ENCODE peak calls at places on chromosomes 16 and 17, in eight cellular contexts. One of them, this sample, is unnamed.

GRCh38 chr17:4858880-4859260 is 25.7 kb downstream of the MINK1 start:
- DNase-seq in activated CD8-positive, alpha-beta T cell treated with anti-CD3 and anti-CD28 coated beads for 36 hours: no peak
- DNase-seq in adrenal gland: peak; percentile 84
- DNase-seq in transverse colon: peak; percentile 40
- DNase-seq in memory B cell: no peak
- DNase-seq in HCEC 1CT: no peak
- DNase-seq in activated CD4-positive, alpha-beta T cell treated with anti-CD3 and anti-CD28 coated beads for 24 hours: no peak
- DNase-seq in activated T-helper 1 cell treated with Interleukin-2 at 50 U/mL for 16 hours: no peak
- DNase-seq in this sample: peak; percentile 67

GRCh38 chr16:35188288-35189155 is 1729.1 kb downstream of the TP53TG3F start:
- DNase-seq in HCEC 1CT: no peak
- DNase-seq in activated CD4-positive, alpha-beta T cell treated with anti-CD3 and anti-CD28 coated beads for 24 hours: no peak
- DNase-seq in activated T-helper 1 cell treated with Interleukin-2 at 50 U/mL for 16 hours: no peak
- DNase-seq in activated CD8-positive, alpha-beta T cell treated with anti-CD3 and anti-CD28 coated beads for 36 hours: peak; percentile 3
- DNase-seq in transverse colon: no peak
- DNase-seq in memory B cell: no peak
- DNase-seq in adrenal gland: no peak
- DNase-seq in this sample: no peak

GRCh38 chr16:80285089-80285488 is 255.7 kb upstream of the DYNLRB2 start:
- DNase-seq in transverse colon: no peak
- DNase-seq in activated CD4-positive, alpha-beta T cell treated with anti-CD3 and anti-CD28 coated beads for 24 hours: no peak
- DNase-seq in adrenal gland: no peak
- DNase-seq in memory B cell: no peak
- DNase-seq in activated T-helper 1 cell treated with Interleukin-2 at 50 U/mL for 16 hours: no peak
- DNase-seq in activated CD8-positive, alpha-beta T cell treated with anti-CD3 and anti-CD28 coated beads for 36 hours: no peak
- DNase-seq in HCEC 1CT: peak; percentile 31
- DNase-seq in this sample: no peak

GRCh38 chr17:77553459-77554066 is 404.9 kb upstream of the TNRC6C start:
- DNase-seq in adrenal gland: no peak
- DNase-seq in activated CD8-positive, alpha-beta T cell treated with anti-CD3 and anti-CD28 coated beads for 36 hours: no peak
- DNase-seq in activated CD4-positive, alpha-beta T cell treated with anti-CD3 and anti-CD28 coated beads for 24 hours: no peak
- DNase-seq in memory B cell: no peak
- DNase-seq in transverse colon: no peak
- DNase-seq in HCEC 1CT: no peak
- DNase-seq in activated T-helper 1 cell treated with Interleukin-2 at 50 U/mL for 16 hours: no peak
- DNase-seq in this sample: no peak

GRCh38 chr16:83581082-83581481 is 226.7 kb upstream of the HSBP1 start:
- DNase-seq in HCEC 1CT: peak; percentile 51
- DNase-seq in activated CD8-positive, alpha-beta T cell treated with anti-CD3 and anti-CD28 coated beads for 36 hours: no peak
- DNase-seq in transverse colon: no peak
- DNase-seq in activated T-helper 1 cell treated with Interleukin-2 at 50 U/mL for 16 hours: no peak
- DNase-seq in memory B cell: no peak
- DNase-seq in adrenal gland: no peak
- DNase-seq in activated CD4-positive, alpha-beta T cell treated with anti-CD3 and anti-CD28 coated beads for 24 hours: no peak
- DNase-seq in this sample: no peak

GRCh38 chr16:8708546-8708945 is 34.1 kb downstream of the ABAT start:
- DNase-seq in adrenal gland: no peak
- DNase-seq in activated T-helper 1 cell treated with Interleukin-2 at 50 U/mL for 16 hours: no peak
- DNase-seq in HCEC 1CT: no peak
- DNase-seq in activated CD8-positive, alpha-beta T cell treated with anti-CD3 and anti-CD28 coated beads for 36 hours: no peak
- DNase-seq in memory B cell: no peak
- DNase-seq in transverse colon: no peak
- DNase-seq in activated CD4-positive, alpha-beta T cell treated with anti-CD3 and anti-CD28 coated beads for 24 hours: no peak
- DNase-seq in this sample: no peak

GRCh38 chr17:64423881-64424280 is 25.0 kb upstream of the MILR1 start:
- DNase-seq in activated CD4-positive, alpha-beta T cell treated with anti-CD3 and anti-CD28 coated beads for 24 hours: no peak
- DNase-seq in activated CD8-positive, alpha-beta T cell treated with anti-CD3 and anti-CD28 coated beads for 36 hours: no peak
- DNase-seq in memory B cell: no peak
- DNase-seq in HCEC 1CT: no peak
- DNase-seq in activated T-helper 1 cell treated with Interleukin-2 at 50 U/mL for 16 hours: no peak
- DNase-seq in transverse colon: no peak
- DNase-seq in adrenal gland: peak; percentile 7
- DNase-seq in this sample: no peak

GRCh38 chr16:4680673-4681470 is 12.5 kb upstream of the NUDT16L1 start:
- DNase-seq in HCEC 1CT: no peak
- DNase-seq in activated CD4-positive, alpha-beta T cell treated with anti-CD3 and anti-CD28 coated beads for 24 hours: no peak
- DNase-seq in adrenal gland: no peak
- DNase-seq in transverse colon: no peak
- DNase-seq in activated CD8-positive, alpha-beta T cell treated with anti-CD3 and anti-CD28 coated beads for 36 hours: no peak
- DNase-seq in memory B cell: no peak
- DNase-seq in activated T-helper 1 cell treated with Interleukin-2 at 50 U/mL for 16 hours: no peak
- DNase-seq in this sample: no peak

GRCh38 chr16:9119795-9120194 is 28.4 kb downstream of the HAPSTR1 start:
- DNase-seq in transverse colon: no peak
- DNase-seq in memory B cell: no peak
- DNase-seq in adrenal gland: peak; percentile 53
- DNase-seq in activated CD8-positive, alpha-beta T cell treated with anti-CD3 and anti-CD28 coated beads for 36 hours: no peak
- DNase-seq in HCEC 1CT: peak; percentile 78
- DNase-seq in activated CD4-positive, alpha-beta T cell treated with anti-CD3 and anti-CD28 coated beads for 24 hours: no peak
- DNase-seq in activated T-helper 1 cell treated with Interleukin-2 at 50 U/mL for 16 hours: no peak
- DNase-seq in this sample: no peak

This sample was measured in thyroid gland.